ENCODE peak calls at places on chromosome 19, in five cellular contexts. L is endothelial cell, C is SK-N-SH, Z is Peyer's patch, X is dorsolateral prefrontal cortex. J is an unnamed sample.
A peak's percentile ranks its signal among the peaks of the same experiment; 100 is the strongest.

GRCh38 chr19:44585371-44586141 is 27.8 kb upstream of the IGSF23 start:
- DNase-seq in X (no peak), C (no peak), Z (no peak), L (no peak), J (no peak)

GRCh38 chr19:16076154-16076957 is at the start of gene TPM4:
- DNase-seq in L (peak; percentile 87), C (peak; percentile 86), Z (peak; percentile 94), X (peak; percentile 64), J (peak; percentile 92)

GRCh38 chr19:1618157-1619093 is 13.2 kb upstream of the UQCR11 start:
- DNase-seq in C (peak; percentile 78), X (peak; percentile 44), Z (peak; percentile 75), L (peak; percentile 29), J (peak; percentile 83)

GRCh38 chr19:1657632-1658445 is 5.4 kb upstream of the TCF3 start:
- DNase-seq in Z (no peak), L (no peak), C (no peak), X (no peak), J (no peak)

GRCh38 chr19:39599116-39599515 is 3.2 kb upstream of the LGALS13 start:
- DNase-seq in X (no peak), Z (no peak), C (no peak), L (peak; percentile 60), J (peak; percentile 27)

GRCh38 chr19:38434549-38435051 is 1.1 kb downstream of the RYR1 start:
- DNase-seq in L (no peak), C (no peak), X (no peak), Z (no peak), J (no peak)

GRCh38 chr19:43316591-43317319 is 36.7 kb upstream of the CD177 start:
- DNase-seq in C (peak; percentile 44), X (peak; percentile 14), Z (no peak), L (no peak), J (no peak)

GRCh38 chr19:36392916-36393673 is 14.1 kb upstream of the ZFP14 start:
- DNase-seq in X (no peak), C (no peak), Z (no peak), L (no peak), J (no peak)

GRCh38 chr19:11656535-11656934 is 59.3 kb downstream of the ZNF627 start:
- DNase-seq in Z (no peak), X (no peak), C (no peak), L (no peak), J (no peak)

GRCh38 chr19:48681127-48681470 is 8.3 kb upstream of the NTN5 start:
- DNase-seq in L (no peak), X (peak; percentile 18), C (no peak), Z (no peak), J (peak; percentile 50)

GRCh38 chr19:38304866-38305429 is 897 bp downstream of the C19orf33 start:
- DNase-seq in Z (peak; percentile 94), L (peak; percentile 44), C (peak; percentile 58), X (no peak), J (no peak)

GRCh38 chr19:16821081-16821480 is 8.1 kb upstream of the SIN3B start:
- DNase-seq in Z (no peak), C (no peak), X (no peak), L (no peak), J (no peak)

GRCh38 chr19:13979224-13979623 is 26.9 kb downstream of the RFX1 start:
- DNase-seq in L (no peak), Z (no peak), X (no peak), C (no peak), J (no peak)

GRCh38 chr19:17751103-17751911 is at the start of gene FCHO1:
- DNase-seq in L (no peak), C (no peak), Z (peak; percentile 95), X (no peak), J (peak; percentile 79)

GRCh38 chr19:33407716-33408115 is 34.2 kb downstream of the CEBPG start:
- DNase-seq in L (no peak), Z (no peak), C (peak; percentile 30), X (no peak), J (no peak)

GRCh38 chr19:12913011-12913561 is 6.0 kb downstream of the SYCE2 start:
- DNase-seq in X (peak; percentile 96), C (peak; percentile 77), Z (peak; percentile 62), L (no peak), J (no peak)

GRCh38 chr19:958967-959685 is 25.0 kb upstream of the WDR18 start:
- DNase-seq in Z (no peak), X (no peak), C (no peak), L (no peak), J (no peak)

GRCh38 chr19:6161271-6161850 is 25.9 kb downstream of the ACSBG2 start:
- DNase-seq in Z (peak; percentile 51), C (peak; percentile 13), L (no peak), X (no peak), J (peak; percentile 63)

GRCh38 chr19:16131648-16132047 is 11.8 kb upstream of the HSH2D start:
- DNase-seq in C (no peak), L (no peak), X (no peak), Z (no peak), J (no peak)

GRCh38 chr19:18057557-18057956 is 29.2 kb downstream of the IL12RB1 start:
- DNase-seq in C (no peak), L (no peak), X (no peak), Z (no peak), J (no peak)

GRCh38 chr19:44645407-44646048 is 1.8 kb downstream of the PVR start:
- DNase-seq in Z (no peak), L (no peak), X (no peak), C (no peak), J (no peak)

DNA sequence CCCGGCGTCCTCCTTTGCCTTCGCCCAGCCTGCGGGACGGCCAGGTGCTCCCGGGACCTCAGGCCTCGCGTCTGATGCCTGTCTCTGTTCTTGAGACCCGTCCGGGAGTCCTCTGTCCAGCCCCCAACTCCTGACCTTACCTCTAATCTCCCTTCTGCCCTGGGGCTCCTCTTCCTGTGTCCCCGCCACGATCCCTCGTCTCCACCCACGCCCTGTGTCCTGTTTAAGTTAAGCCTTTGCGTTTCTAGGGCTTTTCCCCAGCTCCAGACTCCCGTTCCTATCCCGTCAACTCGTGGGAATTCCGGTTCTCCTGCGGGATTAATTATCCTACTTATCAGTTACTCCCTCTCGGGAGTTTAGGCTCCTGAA is 686 bp downstream of the LENG8 start:
- DNase-seq in X (no peak), L (no peak), Z (no peak), C (no peak), J (no peak)
- TF ChIP-seq CTCF in X (no peak), L (no peak), Z (no peak), C (no peak), J (no peak)

DNA sequence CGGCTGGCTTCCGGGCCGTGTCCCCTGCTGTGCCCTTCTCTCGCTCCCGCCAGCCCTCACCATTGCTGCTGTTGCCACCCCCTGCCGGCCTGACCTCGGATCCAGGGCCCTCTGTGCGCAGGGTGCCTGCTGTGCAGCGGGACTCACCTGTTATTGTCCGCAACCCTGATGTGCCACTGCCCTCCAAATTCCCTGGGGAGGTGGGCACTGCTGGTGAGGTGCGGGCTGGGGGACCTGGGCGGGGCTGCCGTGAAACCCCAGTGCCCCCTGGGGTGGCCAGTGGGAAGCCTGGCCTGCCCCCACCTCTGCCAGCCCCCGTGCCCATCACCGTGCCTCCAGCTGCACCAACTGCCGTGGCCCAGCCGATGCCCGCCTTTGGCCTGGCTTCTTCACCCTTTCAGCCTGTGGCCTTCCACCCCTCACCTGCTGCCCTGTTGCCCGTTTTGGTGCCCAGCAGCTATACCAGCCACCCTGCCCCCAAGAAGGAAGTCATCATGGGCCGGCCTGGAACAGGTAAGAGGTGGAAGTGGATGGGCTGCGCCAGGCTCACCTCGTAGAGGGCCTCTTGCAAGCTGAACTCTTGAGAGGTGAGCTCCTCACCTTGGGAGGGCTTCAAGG is 5.1 kb downstream of the CIC start:
- DNase-seq in L (no peak), Z (no peak), X (no peak), C (no peak), J (no peak)
- TF ChIP-seq CTCF in L (no peak), Z (no peak), X (no peak), C (no peak), J (no peak)

GRCh38 chr19:4976412-4977298 is 7.7 kb downstream of the KDM4B start:
- DNase-seq in L (peak; percentile 82), X (no peak), Z (peak; percentile 81), C (peak; percentile 47), J (peak; percentile 64)
- TF ChIP-seq CTCF in L (peak; percentile 30), X (peak; percentile 18), Z (peak; percentile 13), C (peak; percentile 35), J (peak; percentile 26)

GRCh38 chr19:47514869-47515588 is at the start of gene NAPA:
- DNase-seq in Z (peak; percentile 100), C (peak; percentile 99), X (peak; percentile 100), L (peak; percentile 100), J (peak; percentile 98)
- TF ChIP-seq CTCF in Z (no peak), C (no peak), X (peak; percentile 100), L (peak; percentile 100), J (peak; percentile 80)

DNA sequence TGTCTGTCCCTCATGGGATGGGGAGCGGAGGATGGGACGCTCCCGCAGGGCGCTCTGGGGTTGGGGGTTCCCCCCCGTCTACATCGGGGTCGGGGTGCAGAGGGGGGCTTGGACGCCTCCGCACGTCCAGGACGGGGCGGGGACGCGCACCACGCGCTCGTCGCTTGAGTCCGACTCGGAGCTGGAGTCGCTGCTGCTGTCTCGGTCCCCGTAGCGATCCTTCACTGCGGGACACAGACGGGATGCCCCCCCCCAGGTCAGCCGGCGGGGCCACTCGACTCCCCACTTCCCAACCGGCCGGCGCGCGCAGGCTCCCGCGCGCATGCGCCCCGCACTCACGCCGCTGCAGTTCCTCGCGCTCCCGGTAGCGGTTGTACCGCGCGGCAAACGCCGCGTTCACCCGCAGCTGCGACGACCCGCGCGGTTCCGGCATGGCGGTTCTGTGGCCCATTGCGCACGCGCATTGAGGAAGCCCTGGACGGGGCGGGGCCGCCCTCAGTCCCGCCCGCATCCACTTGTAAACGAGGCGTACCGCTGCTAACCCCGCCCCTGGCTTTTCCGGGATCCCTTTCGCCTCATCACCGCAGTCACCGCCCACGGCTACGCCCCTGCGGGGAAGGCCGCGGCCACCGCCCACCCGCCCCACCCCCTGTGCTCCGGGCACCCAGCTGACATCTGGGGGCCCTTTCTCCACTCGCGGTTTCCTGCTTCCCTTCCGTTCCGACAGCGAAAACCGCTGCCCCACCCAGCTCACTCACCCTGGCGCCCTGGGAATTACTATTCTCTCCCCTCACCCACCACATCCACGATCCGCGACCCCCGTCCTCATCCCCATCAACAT is at the start of gene KRI1:
- DNase-seq in X (peak; percentile 95), Z (peak; percentile 100), C (peak; percentile 99), L (peak; percentile 98), J (peak; percentile 99)
- TF ChIP-seq CTCF in X (peak; percentile 40), Z (peak; percentile 64), C (no peak), L (peak; percentile 52), J (peak; percentile 5)